ENCODE peak calls at places on chromosomes 12 and 14, in ten cellular contexts. One of them, this sample, is unnamed.

GRCh38 chr14:58836303-58836702 is 198.5 kb downstream of the DACT1 start:
- DNase-seq in NCI-H1092 treated with DMSO at 0.1 percent for 48 hours: no peak
- DNase-seq in AG09309: no peak
- DNase-seq in anterior cingulate cortex: no peak
- DNase-seq in upper lobe of right lung: no peak
- DNase-seq in H54: no peak
- DNase-seq in activated CD4-positive, alpha-beta T cell treated with anti-CD3 and anti-CD28 coated beads, Interleukin-2, amount 50 U/mL, for 1 hour: no peak
- DNase-seq in bronchial epithelial cell: no peak
- DNase-seq in DMS153: no peak
- DNase-seq in adrenal gland: no peak
- DNase-seq in this sample: no peak

GRCh38 chr14:69354383-69355154 is 43.5 kb downstream of the ERH start:
- DNase-seq in NCI-H1092 treated with DMSO at 0.1 percent for 48 hours: no peak
- DNase-seq in AG09309: no peak
- DNase-seq in anterior cingulate cortex: peak; percentile 9
- DNase-seq in upper lobe of right lung: no peak
- DNase-seq in H54: no peak
- DNase-seq in activated CD4-positive, alpha-beta T cell treated with anti-CD3 and anti-CD28 coated beads, Interleukin-2, amount 50 U/mL, for 1 hour: peak; percentile 42
- DNase-seq in bronchial epithelial cell: peak; percentile 41
- DNase-seq in DMS153: no peak
- DNase-seq in adrenal gland: no peak
- DNase-seq in this sample: no peak

GRCh38 chr12:109154485-109155438 is 38.4 kb downstream of the ACACB start:
- DNase-seq in NCI-H1092 treated with DMSO at 0.1 percent for 48 hours: no peak
- DNase-seq in AG09309: no peak
- DNase-seq in anterior cingulate cortex: peak; percentile 76
- DNase-seq in upper lobe of right lung: peak; percentile 93
- DNase-seq in H54: peak; percentile 93
- DNase-seq in activated CD4-positive, alpha-beta T cell treated with anti-CD3 and anti-CD28 coated beads, Interleukin-2, amount 50 U/mL, for 1 hour: peak; percentile 73
- DNase-seq in bronchial epithelial cell: peak; percentile 66
- DNase-seq in DMS153: peak; percentile 44
- DNase-seq in adrenal gland: peak; percentile 93
- DNase-seq in this sample: no peak

GRCh38 chr12:54370218-54370730 is 6.0 kb upstream of the GPR84 start:
- DNase-seq in NCI-H1092 treated with DMSO at 0.1 percent for 48 hours: no peak
- DNase-seq in AG09309: peak; percentile 48
- DNase-seq in anterior cingulate cortex: peak; percentile 62
- DNase-seq in upper lobe of right lung: peak; percentile 88
- DNase-seq in H54: peak; percentile 86
- DNase-seq in activated CD4-positive, alpha-beta T cell treated with anti-CD3 and anti-CD28 coated beads, Interleukin-2, amount 50 U/mL, for 1 hour: no peak
- DNase-seq in bronchial epithelial cell: peak; percentile 54
- DNase-seq in DMS153: no peak
- DNase-seq in adrenal gland: peak; percentile 74
- DNase-seq in this sample: no peak

GRCh38 chr14:101917413-101918124 is 46.8 kb upstream of the DYNC1H1 start:
- DNase-seq in NCI-H1092 treated with DMSO at 0.1 percent for 48 hours: no peak
- DNase-seq in AG09309: no peak
- DNase-seq in anterior cingulate cortex: no peak
- DNase-seq in upper lobe of right lung: no peak
- DNase-seq in H54: no peak
- DNase-seq in activated CD4-positive, alpha-beta T cell treated with anti-CD3 and anti-CD28 coated beads, Interleukin-2, amount 50 U/mL, for 1 hour: no peak
- DNase-seq in bronchial epithelial cell: no peak
- DNase-seq in DMS153: no peak
- DNase-seq in adrenal gland: no peak
- DNase-seq in this sample: no peak

GRCh38 chr12:3770891-3771290 is 18.0 kb upstream of the CRACR2A start:
- DNase-seq in NCI-H1092 treated with DMSO at 0.1 percent for 48 hours: no peak
- DNase-seq in AG09309: peak; percentile 52
- DNase-seq in anterior cingulate cortex: no peak
- DNase-seq in upper lobe of right lung: no peak
- DNase-seq in H54: no peak
- DNase-seq in activated CD4-positive, alpha-beta T cell treated with anti-CD3 and anti-CD28 coated beads, Interleukin-2, amount 50 U/mL, for 1 hour: no peak
- DNase-seq in bronchial epithelial cell: peak; percentile 96
- DNase-seq in DMS153: no peak
- DNase-seq in adrenal gland: no peak
- DNase-seq in this sample: no peak

GRCh38 chr12:50551866-50552265 is 47.1 kb downstream of the DIP2B start:
- DNase-seq in NCI-H1092 treated with DMSO at 0.1 percent for 48 hours: no peak
- DNase-seq in AG09309: no peak
- DNase-seq in anterior cingulate cortex: no peak
- DNase-seq in upper lobe of right lung: no peak
- DNase-seq in H54: no peak
- DNase-seq in activated CD4-positive, alpha-beta T cell treated with anti-CD3 and anti-CD28 coated beads, Interleukin-2, amount 50 U/mL, for 1 hour: no peak
- DNase-seq in bronchial epithelial cell: peak; percentile 62
- DNase-seq in DMS153: no peak
- DNase-seq in adrenal gland: no peak
- DNase-seq in this sample: no peak

GRCh38 chr12:57461326-57461903 is 1.8 kb downstream of the GLI1 start:
- DNase-seq in NCI-H1092 treated with DMSO at 0.1 percent for 48 hours: no peak
- DNase-seq in AG09309: no peak
- DNase-seq in anterior cingulate cortex: peak; percentile 27
- DNase-seq in upper lobe of right lung: peak; percentile 71
- DNase-seq in H54: peak; percentile 54
- DNase-seq in activated CD4-positive, alpha-beta T cell treated with anti-CD3 and anti-CD28 coated beads, Interleukin-2, amount 50 U/mL, for 1 hour: no peak
- DNase-seq in bronchial epithelial cell: no peak
- DNase-seq in DMS153: no peak
- DNase-seq in adrenal gland: peak; percentile 36
- DNase-seq in this sample: peak; percentile 90

GRCh38 chr12:109310247-109311125 is 1.4 kb upstream of the FOXN4 start:
- DNase-seq in NCI-H1092 treated with DMSO at 0.1 percent for 48 hours: peak; percentile 67
- DNase-seq in AG09309: no peak
- DNase-seq in anterior cingulate cortex: no peak
- DNase-seq in upper lobe of right lung: no peak
- DNase-seq in H54: no peak
- DNase-seq in activated CD4-positive, alpha-beta T cell treated with anti-CD3 and anti-CD28 coated beads, Interleukin-2, amount 50 U/mL, for 1 hour: no peak
- DNase-seq in bronchial epithelial cell: no peak
- DNase-seq in DMS153: peak; percentile 81
- DNase-seq in adrenal gland: no peak
- DNase-seq in this sample: no peak

GRCh38 chr14:51328089-51328941 is 88.3 kb downstream of the TMX1 start:
- DNase-seq in NCI-H1092 treated with DMSO at 0.1 percent for 48 hours: peak; percentile 49
- DNase-seq in AG09309: no peak
- DNase-seq in anterior cingulate cortex: no peak
- DNase-seq in upper lobe of right lung: no peak
- DNase-seq in H54: no peak
- DNase-seq in activated CD4-positive, alpha-beta T cell treated with anti-CD3 and anti-CD28 coated beads, Interleukin-2, amount 50 U/mL, for 1 hour: no peak
- DNase-seq in bronchial epithelial cell: peak; percentile 74
- DNase-seq in DMS153: no peak
- DNase-seq in adrenal gland: peak; percentile 22
- DNase-seq in this sample: no peak

GRCh38 chr12:77388611-77389265 is 323.4 kb upstream of the E2F7 start:
- DNase-seq in NCI-H1092 treated with DMSO at 0.1 percent for 48 hours: no peak
- DNase-seq in AG09309: no peak
- DNase-seq in anterior cingulate cortex: no peak
- DNase-seq in upper lobe of right lung: no peak
- DNase-seq in H54: no peak
- DNase-seq in activated CD4-positive, alpha-beta T cell treated with anti-CD3 and anti-CD28 coated beads, Interleukin-2, amount 50 U/mL, for 1 hour: no peak
- DNase-seq in bronchial epithelial cell: peak; percentile 29
- DNase-seq in DMS153: no peak
- DNase-seq in adrenal gland: no peak
- DNase-seq in this sample: no peak

GRCh38 chr12:19999793-20000138 is 368.6 kb upstream of the PDE3A start:
- DNase-seq in NCI-H1092 treated with DMSO at 0.1 percent for 48 hours: no peak
- DNase-seq in AG09309: no peak
- DNase-seq in anterior cingulate cortex: no peak
- DNase-seq in upper lobe of right lung: no peak
- DNase-seq in H54: no peak
- DNase-seq in activated CD4-positive, alpha-beta T cell treated with anti-CD3 and anti-CD28 coated beads, Interleukin-2, amount 50 U/mL, for 1 hour: no peak
- DNase-seq in bronchial epithelial cell: no peak
- DNase-seq in DMS153: no peak
- DNase-seq in adrenal gland: no peak
- DNase-seq in this sample: no peak